ENCODE peak calls at places on chromosomes 3 and 15, in five cellular contexts. P, U, Q, L and Z are unnamed samples. For H3K36me3 and H3K4me1, the result is how much of the 10 kb centered on the place peaks cover.

GRCh38 chr15:101501703-101502373 is 12.3 kb upstream of the PCSK6 start:
- DNase-seq in P (peak), U (peak), Q (peak), L (peak), Z (peak)

GRCh38 chr3:194431553-194431952 is 32.5 kb upstream of the GP5 start:
- DNase-seq in P (no peak), U (no peak), Q (no peak), L (no peak), Z (no peak)

GRCh38 chr15:92421980-92422379 is 28.3 kb downstream of the ST8SIA2 start:
- DNase-seq in P (no peak), U (no peak), Q (no peak), L (no peak), Z (peak)

GRCh38 chr15:101525087-101525669 is 35.7 kb upstream of the PCSK6 start:
- DNase-seq in P (no peak), U (no peak), Q (no peak), L (no peak), Z (no peak)

GRCh38 chr3:15470804-15471203 is 43.4 kb downstream of the EAF1 start:
- DNase-seq in P (no peak), U (no peak), Q (no peak), L (no peak), Z (no peak)

GRCh38 chr3:117454236-117454635 is 744.7 kb downstream of the TUSC7 start:
- DNase-seq in P (no peak), U (no peak), Q (no peak), L (no peak), Z (no peak)

GRCh38 chr3:65978116-65978515 is 60.6 kb downstream of the MAGI1 start:
- DNase-seq in P (no peak), U (no peak), Q (no peak), L (no peak), Z (no peak)

GRCh38 chr15:92832992-92833438 is 67.1 kb upstream of the CHD2 start:
- DNase-seq in P (no peak), U (no peak), Q (no peak), L (peak), Z (no peak)

GRCh38 chr3:158731938-158732855 is at the start of gene RARRES1:
- DNase-seq in P (no peak), U (no peak), Q (peak), L (peak), Z (no peak)

GRCh38 chr3:3134750-3135448 is 8.2 kb downstream of the TRNT1 start:
- DNase-seq in P (no peak), U (no peak), Q (no peak), L (no peak), Z (no peak)

GRCh38 chr3:43525941-43526607 is 95.7 kb downstream of the ANO10 start:
- DNase-seq in P (no peak), U (no peak), Q (no peak), L (no peak), Z (no peak)

GRCh38 chr15:61169904-61170695 is 59.0 kb downstream of the RORA start:
- DNase-seq in P (no peak), U (no peak), Q (no peak), L (no peak), Z (no peak)

GRCh38 chr3:106943071-106943470 is 434.2 kb upstream of the CCDC54 start:
- DNase-seq in P (no peak), U (no peak), Q (no peak), L (no peak), Z (no peak)

GRCh38 chr3:133540896-133541674 is 32.4 kb upstream of the CDV3 start:
- DNase-seq in P (no peak), U (no peak), Q (no peak), L (no peak), Z (no peak)

GRCh38 chr15:50098576-50098975 is 20.5 kb downstream of the ATP8B4 start:
- DNase-seq in P (no peak), U (no peak), Q (no peak), L (no peak), Z (no peak)

GRCh38 chr3:17730318-17730967 is 12.0 kb downstream of the TBC1D5 start:
- DNase-seq in P (no peak), U (no peak), Q (no peak), L (peak), Z (no peak)

GRCh38 chr15:40050788-40051615 is 12.0 kb upstream of the SRP14 start:
- DNase-seq in P (no peak), U (peak), Q (no peak), L (no peak), Z (peak)

GRCh38 chr15:81195339-81195864 is 1.3 kb upstream of the IL16 start:
- DNase-seq in P (no peak), U (no peak), Q (no peak), L (no peak), Z (peak)

GRCh38 chr3:71132995-71133730 is 450.4 kb downstream of the FOXP1 start:
- DNase-seq in P (no peak), U (no peak), Q (no peak), L (no peak), Z (peak)

GRCh38 chr3:143337387-143337786 is 217.8 kb downstream of the CHST2 start:
- DNase-seq in P (no peak), U (no peak), Q (no peak), L (no peak), Z (no peak)

GRCh38 chr3:32713181-32713580 is 28.2 kb downstream of the CNOT10 start:
- DNase-seq in P (no peak), U (no peak), Q (no peak), L (no peak), Z (no peak)

GRCh38 chr3:94978076-94978475 is 915.2 kb downstream of the NSUN3 start:
- DNase-seq in P (no peak), U (no peak), Q (no peak), L (peak), Z (no peak)

GRCh38 chr15:83959477-83959876 is 276.1 kb upstream of the GOLGA6L4 start:
- DNase-seq in P (no peak), U (no peak), Q (no peak), L (no peak), Z (no peak)

GRCh38 chr3:110623571-110623970 is 448.0 kb upstream of the NECTIN3 start:
- DNase-seq in P (no peak), U (no peak), Q (no peak), L (no peak), Z (no peak)

GRCh38 chr15:96362759-96363678 is 32.5 kb downstream of the NR2F2 start:
- DNase-seq in P (no peak), U (no peak), Q (no peak), L (no peak), Z (no peak)

GRCh38 chr3:5389057-5389456 is 201.6 kb downstream of the EDEM1 start:
- DNase-seq in P (no peak), U (no peak), Q (no peak), L (no peak), Z (no peak)

GRCh38 chr3:177516130-177517011 is 319.1 kb upstream of the TBL1XR1 start:
- DNase-seq in P (no peak), U (peak), Q (no peak), L (no peak), Z (no peak)

GRCh38 chr3:49199244-49199899 is 28.0 kb downstream of the KLHDC8B start:
- DNase-seq in P (no peak), U (peak), Q (no peak), L (peak), Z (no peak)

GRCh38 chr15:62638220-62638619 is 404.3 kb upstream of the TPM1 start:
- DNase-seq in P (no peak), U (no peak), Q (no peak), L (no peak), Z (no peak)

GRCh38 chr15:33392453-33392852 is 81.7 kb downstream of the RYR3 start:
- DNase-seq in P (no peak), U (no peak), Q (no peak), L (no peak), Z (no peak)

GRCh38 chr3:129890125-129890524 is 3.4 kb downstream of the TMCC1 start:
- DNase-seq in P (no peak), U (no peak), Q (no peak), L (no peak), Z (no peak)

GRCh38 chr15:73922186-73923151 is 3.8 kb upstream of the LOXL1 start:
- DNase-seq in P (no peak), U (no peak), Q (no peak), L (no peak), Z (peak)

DNA sequence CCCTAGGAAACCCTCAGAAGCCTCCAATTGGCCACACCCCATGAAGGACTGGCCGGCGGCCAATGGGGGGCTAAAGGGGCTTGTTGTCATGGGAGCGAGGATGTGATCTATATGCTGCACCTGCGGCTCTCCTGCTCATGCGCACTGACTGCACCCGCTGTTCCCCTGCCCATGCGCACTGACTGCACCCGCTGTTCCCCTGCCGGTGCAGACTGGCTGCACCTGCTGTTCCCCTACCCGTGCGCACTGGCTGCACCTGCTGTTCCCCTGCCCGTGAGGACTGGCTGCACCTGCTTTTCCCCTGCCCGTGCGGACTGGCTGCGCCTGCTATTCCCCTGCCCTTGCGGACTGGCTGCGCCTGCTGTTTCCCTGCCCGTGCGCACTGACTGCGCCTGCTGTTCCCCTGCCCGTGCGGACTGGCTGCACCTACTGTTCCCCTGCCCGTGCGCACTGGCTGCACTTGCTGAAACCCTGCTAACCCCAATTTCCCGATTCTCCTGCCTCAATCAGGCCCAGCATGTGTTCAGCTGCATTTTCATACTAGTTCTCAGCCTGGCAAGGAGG is 16.8 kb upstream of the MCCC1 start:
- DNase-seq in P (peak), U (no peak), Q (peak), L (peak), Z (peak)
- H3K4me3 ChIP-seq in P (peak), U (no peak), Q (peak), L (no peak), Z (peak)

DNA sequence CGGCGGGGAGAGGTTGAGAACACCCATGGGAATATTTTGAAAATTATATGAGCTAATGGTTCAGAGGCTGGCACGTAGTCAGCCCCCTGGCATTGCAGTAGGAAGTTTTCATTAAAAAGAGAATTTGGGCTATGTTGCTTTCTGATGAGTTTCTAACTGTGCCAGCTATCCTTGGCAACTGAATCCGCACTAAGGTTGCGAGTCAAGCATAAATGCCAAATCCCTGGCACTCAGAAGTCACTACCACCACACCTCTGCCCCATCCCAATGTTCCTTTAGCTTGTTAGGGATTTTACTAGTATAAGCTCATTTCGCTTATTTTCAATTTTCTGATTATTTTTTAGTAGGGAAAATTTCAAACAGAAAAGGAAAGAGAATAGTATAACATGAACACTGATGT is 91.6 kb downstream of the DNASE1L3 start:
- DNase-seq in P (no peak), U (no peak), Q (no peak), L (no peak), Z (no peak)
- H3K36me3 ChIP-seq in P (under half), U (under half), Q (under half), L (under half), Z (under half)

GRCh38 chr3:14435175-14436011 is 33.0 kb downstream of the SLC6A6 start:
- DNase-seq in P (no peak), U (no peak), Q (no peak), L (peak), Z (no peak)
- H3K4me1 ChIP-seq in P (half or more), U (under half), Q (half or more), L (half or more), Z (under half)

GRCh38 chr3:58384381-58385090 is 49.1 kb downstream of the PDHB start:
- DNase-seq in P (no peak), U (no peak), Q (no peak), L (no peak), Z (no peak)
- H3K4me3 ChIP-seq in P (no peak), U (no peak), Q (no peak), L (no peak), Z (no peak)

GRCh38 chr3:196075013-196075412 is 6.9 kb downstream of the TFRC start:
- DNase-seq in P (no peak), U (no peak), Q (no peak), L (no peak), Z (no peak)

GRCh38 chr3:196080517-196080841 is 1.4 kb downstream of the TFRC start:
- DNase-seq in P (no peak), U (no peak), Q (no peak), L (no peak), Z (peak)

GRCh38 chr3:196072313-196072712 is 9.6 kb downstream of the TFRC start:
- DNase-seq in P (no peak), U (no peak), Q (no peak), L (no peak), Z (no peak)

GRCh38 chr3:196073188-196073838 is 8.6 kb downstream of the TFRC start:
- DNase-seq in P (peak), U (no peak), Q (peak), L (peak), Z (peak)

GRCh38 chr3:196076721-196077120 is 5.2 kb downstream of the TFRC start:
- DNase-seq in P (no peak), U (no peak), Q (no peak), L (no peak), Z (peak)
- H3K36me3 ChIP-seq in P (under half), U (under half), Q (under half), L (under half), Z (under half)

GRCh38 chr3:122078235-122078935 is 23.2 kb downstream of the CD86 start:
- DNase-seq in P (no peak), U (no peak), Q (no peak), L (no peak), Z (no peak)
- H3K4me1 ChIP-seq in P (under half), U (under half), Q (under half), L (under half), Z (under half)

GRCh38 chr3:53243785-53244184 is 12.0 kb downstream of the TKT start:
- DNase-seq in P (no peak), U (no peak), Q (no peak), L (no peak), Z (no peak)

GRCh38 chr3:53243165-53243564 is 12.7 kb downstream of the TKT start:
- DNase-seq in P (no peak), U (no peak), Q (no peak), L (peak), Z (no peak)

GRCh38 chr3:53240989-53241972 is 14.5 kb downstream of the TKT start:
- DNase-seq in P (no peak), U (no peak), Q (no peak), L (no peak), Z (no peak)

GRCh38 chr3:53242155-53242554 is 13.7 kb downstream of the TKT start:
- DNase-seq in P (no peak), U (no peak), Q (no peak), L (peak), Z (no peak)

DNA sequence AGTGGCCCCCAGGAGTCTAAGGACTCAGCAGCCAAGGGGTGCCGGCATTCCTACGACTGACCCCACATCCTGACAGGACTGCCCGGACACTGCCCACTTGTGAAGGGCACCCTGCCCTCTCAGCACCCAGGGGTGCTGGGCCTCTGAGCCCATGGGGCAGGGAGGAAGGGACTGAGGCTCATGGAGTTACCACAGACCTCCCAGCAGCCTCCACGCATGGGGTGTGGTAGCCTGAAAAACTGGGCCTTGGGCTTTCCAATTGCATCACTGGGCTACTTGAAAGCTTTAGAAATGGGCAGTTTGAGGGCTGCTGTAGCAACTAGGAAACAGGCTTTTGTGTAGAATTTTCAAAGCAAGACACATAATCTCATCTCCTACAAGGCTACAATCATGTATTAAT is 13.2 kb downstream of the TKT start:
- DNase-seq in P (no peak), U (no peak), Q (no peak), L (peak), Z (no peak)
- H3K4me3 ChIP-seq in P (no peak), U (no peak), Q (no peak), L (no peak), Z (no peak)

GRCh38 chr15:65447145-65447544 is 24.4 kb upstream of the IGDCC4 start:
- DNase-seq in P (no peak), U (no peak), Q (no peak), L (no peak), Z (no peak)

GRCh38 chr15:65451989-65452388 is 29.2 kb upstream of the IGDCC4 start:
- DNase-seq in P (no peak), U (no peak), Q (no peak), L (no peak), Z (no peak)

DNA sequence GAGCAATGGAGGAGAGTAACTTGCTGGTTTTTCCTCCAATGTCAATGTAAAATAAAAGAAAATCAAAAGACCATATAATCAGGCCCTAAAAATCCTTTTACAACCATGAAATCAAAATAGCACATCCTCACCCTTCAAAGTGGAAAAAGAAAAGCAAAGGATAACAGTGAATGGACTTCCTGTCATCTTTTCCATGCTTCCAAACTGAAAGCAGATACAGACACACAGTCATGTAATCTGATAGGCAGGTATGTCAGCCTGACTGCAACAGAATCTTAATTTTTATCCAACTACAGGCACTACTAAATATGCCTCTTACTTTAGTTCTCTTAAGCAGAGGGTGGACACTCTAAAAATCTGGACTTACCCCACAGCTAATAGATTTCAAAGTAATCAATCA is 27.8 kb upstream of the IGDCC4 start:
- DNase-seq in P (no peak), U (no peak), Q (no peak), L (no peak), Z (no peak)
- H3K36me3 ChIP-seq in P (under half), U (half or more), Q (under half), L (half or more), Z (half or more)